ENCODE peak calls at places on chromosomes 16 and 17, in five cellular contexts. U is ovary, C is dorsolateral prefrontal cortex, X is heart right ventricle, Q is heart left ventricle. T is an unnamed sample.

GRCh38 chr17:29929006-29929543 is 953 bp downstream of the SSH2 start:
- DNase-seq in U (no peak), C (peak), X (no peak), Q (no peak), T (no peak)

GRCh38 chr16:82756283-82756599 is 129.5 kb downstream of the CDH13 start:
- DNase-seq in U (no peak), C (no peak), X (no peak), Q (no peak), T (no peak)

GRCh38 chr16:73066321-73066926 is 18.5 kb upstream of the ZFHX3 start:
- DNase-seq in U (no peak), C (no peak), X (no peak), Q (no peak), T (no peak)

GRCh38 chr16:11350531-11351335 is 5.5 kb downstream of the RMI2 start:
- DNase-seq in U (no peak), C (no peak), X (no peak), Q (no peak), T (no peak)

GRCh38 chr16:49625311-49626035 is 230.4 kb downstream of the ZNF423 start:
- DNase-seq in U (no peak), C (no peak), X (no peak), Q (no peak), T (no peak)

GRCh38 chr17:9875441-9875840 is 29.6 kb downstream of the RCVRN start:
- DNase-seq in U (no peak), C (no peak), X (no peak), Q (no peak), T (no peak)

GRCh38 chr16:15494231-15494630 is 59.8 kb downstream of the BMERB1 start:
- DNase-seq in U (no peak), C (no peak), X (no peak), Q (no peak), T (no peak)

GRCh38 chr16:48126801-48127644 is 28.8 kb downstream of the ABCC12 start:
- DNase-seq in U (no peak), C (no peak), X (no peak), Q (no peak), T (no peak)

GRCh38 chr16:58451945-58452401 is 48.0 kb upstream of the NDRG4 start:
- DNase-seq in U (no peak), C (no peak), X (no peak), Q (no peak), T (no peak)

GRCh38 chr17:38452719-38453118 is 24.5 kb downstream of the ARHGAP23 start:
- DNase-seq in U (no peak), C (no peak), X (no peak), Q (no peak), T (no peak)

GRCh38 chr16:49504626-49505025 is 131.0 kb downstream of the C16orf78 start:
- DNase-seq in U (no peak), C (no peak), X (no peak), Q (no peak), T (no peak)

GRCh38 chr17:18910881-18911280 is 41.1 kb upstream of the SLC5A10 start:
- DNase-seq in U (no peak), C (no peak), X (no peak), Q (no peak), T (no peak)

DNA sequence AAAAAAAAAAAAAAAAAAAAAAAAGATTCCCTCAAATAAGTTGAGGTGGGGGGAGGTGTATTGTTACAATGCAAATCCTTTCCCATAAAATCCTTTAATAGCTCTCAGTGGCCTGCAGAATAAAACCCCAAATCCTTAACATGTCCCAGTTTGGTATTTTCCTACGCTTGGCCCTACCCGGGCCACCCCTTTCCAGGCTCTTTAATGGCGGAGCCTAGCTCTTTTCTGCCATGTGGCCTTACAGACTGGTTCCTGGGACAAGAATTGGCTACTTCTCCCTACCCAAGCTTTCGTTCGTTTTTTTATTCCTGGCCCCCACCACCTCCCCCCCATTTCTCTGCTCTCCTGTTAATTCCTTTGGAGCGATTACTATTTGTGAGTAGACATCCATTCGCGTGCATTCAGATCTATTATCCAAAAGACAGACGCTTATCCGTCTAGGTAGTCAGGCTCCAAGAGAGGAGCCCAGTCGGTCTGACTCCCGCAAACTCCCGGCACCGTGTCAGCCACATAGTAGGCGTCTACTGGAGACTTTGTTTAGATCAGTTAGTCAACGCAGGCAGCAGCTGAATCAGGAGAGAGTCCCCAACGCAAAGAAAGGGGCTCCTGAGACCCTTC is 813 bp upstream of the THAP11 start:
- DNase-seq in U (no peak), C (no peak), X (no peak), Q (no peak), T (no peak)
- H3K4me3 ChIP-seq in U (peak), C (peak), X (peak), Q (peak), T (peak)

GRCh38 chr17:48479014-48479402 is 49.0 kb upstream of the SKAP1 start:
- DNase-seq in U (no peak), C (no peak), X (no peak), Q (no peak), T (no peak)
- H3K27ac ChIP-seq in U (no peak), C (no peak), X (no peak), Q (no peak), T (no peak)

DNA sequence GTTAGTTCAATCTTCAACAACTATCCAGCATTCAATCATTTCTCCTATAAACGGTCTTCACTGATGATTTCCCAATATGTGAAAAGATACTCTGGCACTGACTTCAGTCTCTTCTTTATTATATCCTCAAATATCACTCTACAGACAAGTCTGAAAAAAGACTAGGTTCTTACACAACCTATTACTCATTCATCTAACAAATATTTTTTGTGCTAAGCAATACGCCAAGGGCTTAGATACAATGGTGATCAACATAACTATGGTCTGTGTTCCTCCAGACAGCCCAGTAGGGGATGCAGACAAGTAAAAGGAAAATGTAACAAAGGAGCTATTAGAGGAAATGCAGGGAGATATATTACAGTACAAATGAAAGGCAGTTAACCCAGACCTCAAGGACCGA is 63.9 kb downstream of the MYO1D start:
- DNase-seq in U (no peak), C (no peak), X (no peak), Q (no peak), T (no peak)
- TF ChIP-seq CTCF in U (no peak), C (no peak), X (no peak), Q (no peak), T (no peak)

GRCh38 chr16:31213342-31213741 is 577 bp upstream of the TRIM72 start:
- DNase-seq in U (no peak), C (no peak), X (no peak), Q (no peak), T (no peak)

GRCh38 chr16:31216116-31216469 is 842 bp downstream of the PYDC1 start:
- DNase-seq in U (no peak), C (no peak), X (no peak), Q (no peak), T (no peak)

GRCh38 chr16:31215287-31216115 is 1.4 kb downstream of the PYDC1 start:
- DNase-seq in U (peak), C (peak), X (peak), Q (peak), T (no peak)

GRCh38 chr16:31214705-31215286 is 877 bp downstream of the TRIM72 start:
- DNase-seq in U (no peak), C (no peak), X (no peak), Q (no peak), T (no peak)

GRCh38 chr16:31213877-31214704 is at the start of gene TRIM72:
- DNase-seq in U (no peak), C (no peak), X (no peak), Q (no peak), T (no peak)
- H3K4me3 ChIP-seq in U (peak), C (peak), X (peak), Q (peak), T (peak)

GRCh38 chr17:65236321-65236720 is 99.2 kb downstream of the RGS9 start:
- DNase-seq in U (no peak), C (no peak), X (no peak), Q (no peak), T (no peak)
- H3K27ac ChIP-seq in U (no peak), C (no peak), X (no peak), Q (no peak), T (no peak)